ENCODE peak calls at places on chromosomes 3 and 15, in seven cellular contexts. N is CD4-positive, CD25-positive, alpha-beta regulatory T cell; O is aorta; T is pancreas; L is CD4-positive, alpha-beta T cell; X is SK-N-SH treated with all-trans-retinoic acid at 6 μM for 48 hours; V is K562. M is an unnamed sample.

GRCh38 chr3:183268361-183268760 is 15.3 kb downstream of the B3GNT5 start:
- ATAC-seq in O (no peak), L (no peak), T (no peak), V (no peak), N (no peak), X (no peak), M (no peak)

GRCh38 chr15:60740787-60741354 is 261.9 kb upstream of the ICE2 start:
- ATAC-seq in X (no peak), N (no peak), L (peak; percentile 43), T (no peak), V (no peak), O (no peak), M (no peak)

GRCh38 chr15:40739042-40739441 is 16.0 kb downstream of the RMDN3 start:
- ATAC-seq in T (no peak), N (no peak), O (no peak), L (no peak), V (no peak), X (no peak), M (no peak)

GRCh38 chr3:150765949-150766720 is 3.2 kb upstream of the SIAH2 start:
- ATAC-seq in O (no peak), T (no peak), V (no peak), N (no peak), L (no peak), X (no peak), M (no peak)

GRCh38 chr15:60865507-60865906 is 363.6 kb downstream of the RORA start:
- ATAC-seq in N (no peak), O (no peak), V (no peak), X (peak; percentile 24), L (no peak), T (no peak), M (no peak)

GRCh38 chr3:132660745-132661067 is 577 bp downstream of the UBA5 start:
- ATAC-seq in T (no peak), X (peak; percentile 17), V (peak; percentile 63), L (peak; percentile 12), N (no peak), O (no peak), M (peak; percentile 4)

GRCh38 chr3:33006571-33007286 is 55.3 kb downstream of the CCR4 start:
- ATAC-seq in X (no peak), V (no peak), T (no peak), O (no peak), N (no peak), L (no peak), M (no peak)

GRCh38 chr3:40745381-40746106 is 220.8 kb downstream of the ZNF621 start:
- ATAC-seq in N (no peak), V (no peak), X (no peak), T (no peak), O (no peak), L (no peak), M (no peak)

GRCh38 chr3:25508901-25509300 is 80.8 kb downstream of the RARB start:
- ATAC-seq in L (no peak), N (no peak), T (no peak), V (no peak), O (peak; percentile 55), X (peak; percentile 86), M (peak; percentile 87)